ENCODE peak calls at places on chromosomes 6 and 20, in nine cellular contexts. Q is upper lobe of right lung, D is sigmoid colon, S is IMR-90, F is heart right ventricle, U is endothelial cell, X is fibroblast of the aortic adventitia, B is suprapubic skin, M is testis. C is an unnamed sample.

GRCh38 chr6:67812693-67813092 is 822.4 kb upstream of the ADGRB3 start:
- DNase-seq in B (no peak), F (no peak), Q (no peak), D (no peak), X (no peak), S (no peak), U (no peak), M (no peak), C (no peak)

GRCh38 chr6:107786709-107787588 is 37.2 kb downstream of the SCML4 start:
- DNase-seq in Q (no peak), M (no peak), B (no peak), X (no peak), D (no peak), F (no peak), S (no peak), U (no peak), C (no peak)

GRCh38 chr6:56387621-56388413 is 140.4 kb upstream of the COL21A1 start:
- DNase-seq in M (no peak), S (no peak), Q (no peak), F (no peak), D (no peak), U (no peak), X (peak), B (no peak), C (no peak)

GRCh38 chr6:135162678-135163439 is 18.2 kb upstream of the MYB start:
- DNase-seq in B (no peak), Q (no peak), U (peak), X (peak), D (no peak), F (no peak), S (no peak), M (peak), C (peak)

GRCh38 chr6:27161603-27161945 is 85.9 kb upstream of the PRSS16 start:
- DNase-seq in F (no peak), D (no peak), S (no peak), Q (no peak), M (no peak), X (no peak), B (no peak), U (no peak), C (no peak)

GRCh38 chr6:170131351-170131750 is 159.5 kb downstream of the DLL1 start:
- DNase-seq in S (no peak), F (no peak), D (peak), X (no peak), U (no peak), B (peak), Q (peak), M (peak), C (no peak)

GRCh38 chr20:32052792-32053362 is 835 bp downstream of the HCK start:
- DNase-seq in D (peak), S (no peak), M (peak), B (peak), Q (peak), F (peak), X (no peak), U (no peak), C (no peak)

GRCh38 chr6:163095401-163095800 is 319.1 kb upstream of the QKI start:
- DNase-seq in F (no peak), D (no peak), B (no peak), S (no peak), Q (no peak), M (no peak), X (no peak), U (no peak), C (no peak)

GRCh38 chr20:9156529-9157280 is 87.8 kb downstream of the PLCB4 start:
- DNase-seq in B (no peak), X (no peak), S (peak), M (no peak), Q (no peak), U (no peak), D (no peak), F (no peak), C (peak)

GRCh38 chr20:4014031-4014474 is 1.3 kb downstream of the RNF24 start:
- DNase-seq in X (peak), B (no peak), S (peak), M (peak), D (no peak), U (no peak), F (peak), Q (no peak), C (peak)

GRCh38 chr6:150016324-150017185 is 8.8 kb downstream of the RAET1L start:
- DNase-seq in D (no peak), Q (no peak), B (peak), U (peak), M (peak), F (peak), S (peak), X (peak), C (peak)

GRCh38 chr6:80771941-80772340 is 665.5 kb downstream of the BCKDHB start:
- DNase-seq in D (no peak), B (no peak), F (no peak), Q (no peak), S (peak), X (peak), U (peak), M (no peak), C (peak)

GRCh38 chr20:54822407-54822806 is 347.0 kb downstream of the DOK5 start:
- DNase-seq in Q (no peak), M (no peak), B (no peak), F (no peak), U (no peak), S (no peak), X (no peak), D (no peak), C (no peak)

DNA sequence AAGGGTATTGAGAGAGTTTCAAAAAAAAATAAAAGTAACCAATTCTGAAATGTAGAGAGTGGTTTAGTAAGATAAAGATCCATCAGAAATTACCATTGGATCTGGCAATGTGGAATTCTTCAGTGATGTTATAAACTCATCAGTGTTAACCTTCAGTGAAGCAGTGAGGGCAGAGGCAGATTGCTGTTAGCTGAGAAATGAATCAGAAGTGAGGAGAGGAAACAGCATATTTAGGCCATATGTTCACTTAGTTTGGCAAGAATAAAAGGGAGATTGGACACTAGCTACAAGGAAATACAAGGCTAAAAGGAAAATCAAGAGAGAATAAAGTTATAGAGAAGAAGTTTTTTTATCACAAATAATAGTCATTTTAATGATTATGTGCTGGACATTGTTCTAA is 9.6 kb downstream of the KCNQ5 start:
- DNase-seq in X (peak), D (no peak), B (no peak), M (no peak), F (no peak), S (peak), U (no peak), Q (no peak), C (no peak)
- TF ChIP-seq CTCF in X (no peak), D (no peak), B (no peak), M (no peak), F (no peak), S (no peak), U (no peak), Q (no peak), C (no peak)

DNA sequence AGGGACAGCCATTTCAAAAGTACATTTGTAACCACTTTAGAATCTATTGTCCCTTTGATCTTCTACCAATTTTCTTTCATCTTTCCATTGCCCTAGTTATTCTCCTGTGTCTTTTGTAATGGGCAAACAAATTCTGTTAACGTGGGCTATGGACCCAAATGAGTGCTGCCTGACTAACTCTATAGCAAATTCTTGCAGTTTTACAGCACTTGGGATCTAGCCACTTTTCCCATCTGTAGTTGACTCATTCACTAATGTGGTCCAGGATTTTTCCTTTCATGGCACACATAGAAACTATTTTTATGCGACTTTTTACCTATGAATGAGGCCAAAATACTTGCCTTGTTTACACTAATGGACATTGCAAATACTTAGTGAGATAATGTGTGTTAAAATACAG is 52.0 kb downstream of the GRIK2 start:
- DNase-seq in F (no peak), B (no peak), X (peak), D (no peak), Q (no peak), M (no peak), U (no peak), S (peak), C (no peak)
- TF ChIP-seq CTCF in F (no peak), B (no peak), X (no peak), D (no peak), Q (no peak), M (no peak), U (no peak), S (no peak), C (no peak)

GRCh38 chr20:12925863-12926547 is 82.8 kb upstream of the SPTLC3 start:
- DNase-seq in B (no peak), D (no peak), U (no peak), X (no peak), S (no peak), F (no peak), Q (no peak), M (no peak), C (no peak)

GRCh38 chr20:12925214-12925755 is 83.5 kb upstream of the SPTLC3 start:
- DNase-seq in Q (no peak), X (peak), S (peak), M (peak), B (no peak), D (no peak), F (peak), U (peak), C (peak)

GRCh38 chr20:12928358-12928754 is 80.4 kb upstream of the SPTLC3 start:
- DNase-seq in F (no peak), X (no peak), D (no peak), Q (no peak), B (no peak), M (no peak), S (no peak), U (no peak), C (peak)

GRCh38 chr20:12927489-12927888 is 81.3 kb upstream of the SPTLC3 start:
- DNase-seq in U (no peak), S (peak), F (no peak), X (peak), D (no peak), Q (no peak), M (no peak), B (no peak), C (peak)

GRCh38 chr20:12928755-12929401 is 79.9 kb upstream of the SPTLC3 start:
- DNase-seq in F (no peak), D (no peak), Q (no peak), M (no peak), B (no peak), U (no peak), X (peak), S (peak), C (peak)
- TF ChIP-seq CTCF in F (no peak), D (no peak), Q (no peak), M (no peak), B (no peak), U (no peak), X (no peak), S (no peak), C (no peak)

GRCh38 chr6:148747493-148748160 is 797 bp downstream of the UST start:
- DNase-seq in B (peak), Q (peak), F (peak), U (peak), D (peak), S (peak), X (peak), M (peak), C (peak)
- TF ChIP-seq CTCF in B (no peak), Q (no peak), F (peak), U (no peak), D (no peak), S (peak), X (no peak), M (no peak), C (no peak)

DNA sequence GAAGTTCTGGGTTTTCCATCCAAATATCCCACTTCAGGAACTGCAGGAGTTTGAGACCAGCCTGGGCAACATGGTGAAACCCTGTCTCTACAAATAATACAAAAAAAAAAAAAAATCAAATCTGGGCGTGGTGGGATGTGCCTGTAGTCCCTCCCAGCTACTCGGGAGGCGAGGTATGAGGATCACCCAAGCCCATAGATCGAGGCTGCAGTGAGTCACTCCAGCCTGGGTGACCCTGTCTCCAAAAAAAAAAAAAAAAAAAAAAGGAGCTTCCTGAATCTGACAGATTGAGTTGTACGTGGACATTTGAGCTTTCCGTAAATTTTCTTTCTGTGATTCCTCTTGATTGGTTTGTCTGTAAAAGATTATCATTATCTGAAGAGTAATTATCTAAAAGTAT is 55.6 kb downstream of the TULP4 start:
- DNase-seq in S (no peak), B (no peak), D (no peak), F (no peak), M (no peak), Q (no peak), X (no peak), U (no peak), C (no peak)
- TF ChIP-seq CTCF in S (no peak), B (no peak), D (no peak), F (no peak), M (no peak), Q (no peak), X (no peak), U (no peak), C (no peak)

GRCh38 chr6:152716322-152716721 is 18.6 kb downstream of the MYCT1 start:
- DNase-seq in F (no peak), U (no peak), S (no peak), Q (no peak), B (no peak), X (no peak), M (no peak), D (no peak), C (no peak)
- TF ChIP-seq CTCF in F (no peak), U (no peak), S (peak), Q (no peak), B (no peak), X (no peak), M (no peak), D (no peak), C (no peak)

GRCh38 chr6:129644567-129645015 is 65.4 kb downstream of the ARHGAP18 start:
- DNase-seq in X (peak), Q (no peak), U (no peak), M (no peak), S (peak), D (no peak), F (no peak), B (no peak), C (peak)
- TF ChIP-seq CTCF in X (no peak), Q (no peak), U (no peak), M (no peak), S (no peak), D (no peak), F (no peak), B (no peak), C (no peak)

GRCh38 chr6:4853349-4853748 is 77.1 kb downstream of the CDYL start:
- DNase-seq in D (no peak), S (no peak), B (no peak), U (no peak), M (no peak), F (no peak), X (no peak), Q (no peak), C (no peak)

GRCh38 chr6:4853782-4854511 is 77.7 kb downstream of the CDYL start:
- DNase-seq in X (no peak), U (no peak), M (no peak), S (peak), F (no peak), D (no peak), B (no peak), Q (no peak), C (no peak)

GRCh38 chr6:4858194-4859028 is 82.2 kb downstream of the CDYL start:
- DNase-seq in D (no peak), M (no peak), X (no peak), S (no peak), Q (no peak), B (no peak), F (no peak), U (no peak), C (no peak)

GRCh38 chr6:4860387-4860786 is 84.2 kb downstream of the CDYL start:
- DNase-seq in Q (no peak), B (no peak), X (no peak), D (no peak), M (no peak), S (no peak), F (no peak), U (no peak), C (no peak)

DNA sequence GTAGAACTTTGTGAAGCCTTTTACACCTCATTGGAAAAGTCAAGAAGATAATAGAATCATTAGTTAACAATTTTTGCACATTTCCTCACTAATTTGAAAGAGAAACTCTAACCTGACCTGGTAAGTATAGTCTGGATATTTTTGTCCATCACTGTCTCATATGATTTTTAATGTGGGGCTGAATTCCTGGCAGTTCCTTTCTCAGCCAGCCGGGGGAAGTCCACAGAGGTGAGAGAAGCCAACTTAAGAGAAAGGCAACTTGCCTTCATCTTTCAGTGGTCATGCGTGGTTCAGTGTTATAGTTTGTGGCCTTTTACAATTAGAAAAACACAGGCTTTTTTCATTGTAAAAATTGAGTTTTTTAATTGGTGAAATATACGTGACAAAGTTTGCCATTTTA is 80.6 kb downstream of the CDYL start:
- DNase-seq in X (no peak), D (no peak), S (no peak), B (no peak), Q (no peak), U (no peak), M (no peak), F (no peak), C (no peak)
- TF ChIP-seq CTCF in X (peak), D (no peak), S (no peak), B (no peak), Q (no peak), U (peak), M (no peak), F (no peak), C (peak)

GRCh38 chr20:17888044-17888443 is 80.5 kb downstream of the SNX5 start:
- DNase-seq in Q (no peak), U (no peak), D (peak), S (no peak), X (no peak), F (no peak), B (no peak), M (no peak), C (no peak)

GRCh38 chr20:17889226-17889625 is 79.4 kb downstream of the SNX5 start:
- DNase-seq in D (no peak), U (no peak), F (no peak), Q (no peak), M (no peak), S (no peak), X (peak), B (no peak), C (no peak)

GRCh38 chr20:17885544-17885943 is 83.0 kb downstream of the SNX5 start:
- DNase-seq in F (peak), M (no peak), B (no peak), S (no peak), U (no peak), Q (no peak), X (no peak), D (peak), C (no peak)

GRCh38 chr20:17885076-17885475 is 83.5 kb downstream of the SNX5 start:
- DNase-seq in U (no peak), Q (no peak), B (no peak), F (no peak), S (no peak), X (no peak), M (no peak), D (peak), C (no peak)

GRCh38 chr20:17887331-17888030 is 81.1 kb downstream of the SNX5 start:
- DNase-seq in B (no peak), M (peak), F (no peak), D (peak), S (no peak), U (no peak), Q (no peak), X (no peak), C (no peak)
- TF ChIP-seq CTCF in B (no peak), M (no peak), F (no peak), D (no peak), S (no peak), U (no peak), Q (no peak), X (no peak), C (no peak)

C was measured in choroid plexus epithelial cell.